ENCODE peak calls at places on chromosomes 3 and 15, in ten cellular contexts. B is progenitor cell of endocrine pancreas, C is HFF-Myc, F is AG09309, E is dorsolateral prefrontal cortex, X is uterus, D is NB4, P is AG04450, U is suprapubic skin, J is thoracic aorta. R is an unnamed sample.

GRCh38 chr3:111315911-111316310 is 226.1 kb upstream of the CD96 start:
- DNase-seq in B (no peak), C (no peak), F (no peak), E (no peak), X (no peak), D (no peak), P (peak), U (no peak), J (no peak), R (no peak)

GRCh38 chr15:39154776-39155175 is 426.1 kb upstream of the THBS1 start:
- DNase-seq in B (no peak), C (no peak), F (no peak), E (no peak), X (no peak), D (no peak), P (no peak), U (no peak), J (no peak), R (no peak)

GRCh38 chr15:69480932-69481331 is 28.3 kb downstream of the RPLP1 start:
- DNase-seq in B (no peak), C (no peak), F (no peak), E (no peak), X (no peak), D (peak), P (no peak), U (no peak), J (no peak), R (no peak)

GRCh38 chr3:64440498-64440897 is 215.2 kb upstream of the PRICKLE2 start:
- DNase-seq in B (no peak), C (peak), F (peak), E (no peak), X (no peak), D (no peak), P (no peak), U (no peak), J (no peak), R (no peak)

GRCh38 chr15:37054336-37054735 is 46.0 kb downstream of the MEIS2 start:
- DNase-seq in B (no peak), C (no peak), F (no peak), E (no peak), X (no peak), D (no peak), P (no peak), U (no peak), J (no peak), R (no peak)

GRCh38 chr15:78341057-78341763 is 1.1 kb downstream of the CRABP1 start:
- DNase-seq in B (peak), C (no peak), F (no peak), E (no peak), X (no peak), D (no peak), P (no peak), U (no peak), J (no peak), R (no peak)

GRCh38 chr3:50136714-50137405 is 18.3 kb upstream of the SEMA3F start:
- DNase-seq in B (no peak), C (no peak), F (no peak), E (no peak), X (no peak), D (no peak), P (no peak), U (no peak), J (no peak), R (no peak)

GRCh38 chr3:2354702-2355101 is 256.0 kb downstream of the CNTN4 start:
- DNase-seq in B (no peak), C (no peak), F (no peak), E (no peak), X (no peak), D (no peak), P (no peak), U (no peak), J (no peak), R (no peak)

GRCh38 chr15:29132786-29133185 is 136.8 kb downstream of the NSMCE3 start:
- DNase-seq in B (no peak), C (no peak), F (no peak), E (peak), X (no peak), D (no peak), P (no peak), U (peak), J (no peak), R (no peak)

GRCh38 chr3:14634763-14635400 is 16.7 kb upstream of the CCDC174 start:
- DNase-seq in B (no peak), C (no peak), F (no peak), E (no peak), X (no peak), D (no peak), P (no peak), U (no peak), J (no peak), R (no peak)

GRCh38 chr3:171376125-171376947 is 83.9 kb downstream of the TNIK start:
- DNase-seq in B (no peak), C (no peak), F (no peak), E (no peak), X (no peak), D (peak), P (no peak), U (no peak), J (no peak), R (no peak)

GRCh38 chr15:35078221-35078915 is 6.7 kb downstream of the NANOGP8 start:
- DNase-seq in B (no peak), C (peak), F (peak), E (no peak), X (peak), D (peak), P (peak), U (no peak), J (no peak), R (peak)

GRCh38 chr15:76866716-76867321 is 38.3 kb downstream of the SCAPER start:
- DNase-seq in B (no peak), C (peak), F (peak), E (no peak), X (no peak), D (peak), P (peak), U (no peak), J (no peak), R (peak)

GRCh38 chr15:66862111-66862815 is 160.2 kb downstream of the SMAD6 start:
- DNase-seq in B (no peak), C (no peak), F (no peak), E (no peak), X (no peak), D (peak), P (no peak), U (no peak), J (no peak), R (no peak)

DNA sequence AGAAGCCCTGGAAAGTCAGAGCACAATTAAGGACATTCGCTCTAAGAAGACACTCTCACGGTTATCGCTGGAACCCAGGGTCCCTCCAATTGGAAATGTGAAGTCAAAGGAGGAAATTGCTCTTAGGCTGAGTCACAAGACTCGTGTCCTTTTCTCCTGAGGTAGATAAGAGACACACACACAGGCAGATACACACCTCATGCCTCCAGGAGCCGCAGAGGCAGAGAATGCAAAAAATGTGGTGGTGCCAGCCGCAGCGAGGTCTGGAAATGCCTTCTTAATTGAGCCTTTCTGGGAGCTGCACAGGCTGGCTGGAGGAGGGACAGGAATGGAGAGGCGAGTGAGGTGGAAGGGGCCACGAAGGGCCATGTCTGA is 189.3 kb downstream of the OPA1 start:
- DNase-seq in B (peak), C (no peak), F (no peak), E (no peak), X (no peak), D (no peak), P (no peak), U (no peak), J (no peak), R (no peak)
- TF ChIP-seq CTCF in B (no peak), C (no peak), F (no peak), E (no peak), X (no peak), D (no peak), P (no peak), U (no peak), J (no peak), R (no peak)

DNA sequence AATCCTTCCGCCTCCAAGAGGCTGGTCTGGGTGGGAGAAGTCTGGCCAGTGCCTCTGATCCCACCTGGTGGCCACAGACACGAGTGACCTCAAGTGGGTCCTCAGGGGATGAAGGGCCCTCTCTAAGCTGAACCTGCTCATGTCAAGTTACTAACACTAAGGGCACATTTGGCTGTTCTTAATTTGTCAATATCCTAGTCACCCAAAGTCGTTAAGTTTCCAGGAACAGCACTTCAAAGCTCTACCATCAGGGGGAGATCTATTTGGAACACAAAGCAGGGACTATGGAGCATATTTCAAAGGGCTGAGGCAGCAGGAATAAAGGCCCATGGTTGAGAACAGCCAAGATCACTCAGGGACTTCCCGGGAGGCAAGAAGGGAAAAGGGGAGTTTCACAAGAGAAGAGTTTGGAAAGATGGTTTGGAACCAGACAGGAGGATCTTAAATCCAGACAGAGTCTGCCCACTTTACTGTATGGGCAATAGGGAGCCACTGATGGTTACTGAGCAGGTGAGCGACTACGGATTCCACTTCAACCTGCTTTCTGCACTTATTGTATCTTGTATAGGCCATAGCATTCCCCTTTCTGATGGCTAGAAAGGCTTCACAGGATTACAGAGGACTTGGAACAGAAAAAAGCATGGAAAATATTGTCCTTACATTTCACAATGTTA is 13.7 kb downstream of the OXTR start:
- DNase-seq in B (no peak), C (no peak), F (no peak), E (no peak), X (no peak), D (peak), P (no peak), U (no peak), J (no peak), R (no peak)
- TF ChIP-seq CTCF in B (peak), C (peak), F (peak), E (no peak), X (no peak), D (peak), P (peak), U (no peak), J (no peak), R (no peak)

GRCh38 chr15:63835211-63835568 is 1.4 kb upstream of the HERC1 start:
- DNase-seq in B (no peak), C (no peak), F (no peak), E (no peak), X (no peak), D (no peak), P (no peak), U (no peak), J (no peak), R (no peak)

GRCh38 chr15:63834500-63835210 is 907 bp upstream of the HERC1 start:
- DNase-seq in B (no peak), C (no peak), F (no peak), E (no peak), X (no peak), D (no peak), P (no peak), U (no peak), J (no peak), R (no peak)

GRCh38 chr15:63831041-63831440 is 2.7 kb downstream of the HERC1 start:
- DNase-seq in B (no peak), C (no peak), F (no peak), E (no peak), X (no peak), D (no peak), P (no peak), U (no peak), J (no peak), R (no peak)

GRCh38 chr15:63833246-63833696 is 477 bp downstream of the HERC1 start:
- DNase-seq in B (peak), C (no peak), F (no peak), E (no peak), X (peak), D (peak), P (no peak), U (peak), J (no peak), R (peak)

DNA sequence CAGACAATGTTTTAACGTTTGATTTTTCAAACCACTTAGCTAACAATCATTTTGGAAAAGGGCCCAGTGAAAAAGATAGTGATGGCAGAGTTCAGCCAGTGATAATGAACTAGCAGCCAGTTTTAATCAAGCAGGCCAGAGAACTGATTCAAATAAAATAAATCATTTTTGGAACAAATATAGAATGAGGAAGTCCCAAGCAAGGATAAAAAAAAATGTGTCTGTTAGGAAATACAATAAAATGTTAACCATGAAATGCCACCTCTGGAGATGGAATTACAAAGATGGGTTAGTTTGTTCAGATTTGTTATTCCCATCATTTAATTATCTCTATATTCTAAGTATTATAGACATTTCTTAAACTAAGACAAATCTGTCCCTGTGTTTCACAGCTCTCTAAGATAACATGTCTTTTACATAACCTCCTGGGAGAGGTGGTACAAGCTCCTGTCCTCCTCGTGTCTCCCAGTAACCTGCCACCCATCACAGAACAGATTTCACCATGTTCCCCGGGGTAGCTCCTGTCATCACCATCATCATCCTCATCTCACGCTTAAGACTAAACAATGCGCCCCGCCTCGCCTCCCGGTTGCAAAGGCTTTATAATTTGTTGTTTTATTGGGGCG is 1.0 kb downstream of the HERC1 start:
- DNase-seq in B (no peak), C (no peak), F (no peak), E (no peak), X (no peak), D (peak), P (no peak), U (no peak), J (no peak), R (no peak)
- TF ChIP-seq CTCF in B (no peak), C (no peak), F (no peak), E (no peak), X (no peak), D (no peak), P (no peak), U (no peak), J (no peak), R (no peak)

DNA sequence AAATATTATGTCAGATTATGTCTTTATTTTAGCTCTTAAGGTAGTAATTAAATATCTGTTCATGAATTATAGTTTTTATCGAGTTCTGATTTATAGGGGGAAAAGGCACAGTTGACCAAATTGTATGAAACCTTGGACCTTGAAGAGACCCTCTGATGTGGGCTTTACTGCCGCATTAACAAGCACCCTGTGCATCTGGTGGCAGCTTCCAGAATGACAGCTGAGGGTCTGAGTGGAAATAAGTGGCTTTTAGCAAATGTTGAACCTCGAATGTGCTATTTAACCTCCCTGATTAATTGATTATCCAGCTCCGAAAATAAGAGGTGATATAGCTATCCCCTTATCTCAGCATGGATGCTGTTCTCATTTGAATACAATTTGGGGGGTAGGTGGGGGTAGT is 87.0 kb downstream of the TMEM108 start:
- DNase-seq in B (no peak), C (no peak), F (no peak), E (no peak), X (no peak), D (no peak), P (no peak), U (no peak), J (no peak), R (no peak)
- TF ChIP-seq CTCF in B (no peak), C (no peak), F (no peak), E (no peak), X (no peak), D (no peak), P (no peak), U (no peak), J (no peak), R (no peak)

GRCh38 chr3:114299421-114299820 is 5.6 kb downstream of the TIGIT start:
- DNase-seq in B (no peak), C (peak), F (no peak), E (no peak), X (no peak), D (peak), P (no peak), U (no peak), J (no peak), R (no peak)
- TF ChIP-seq CTCF in B (peak), C (peak), F (peak), E (no peak), X (no peak), D (peak), P (peak), U (no peak), J (no peak), R (peak)

GRCh38 chr3:30185872-30186271 is 420.5 kb upstream of the TGFBR2 start:
- DNase-seq in B (no peak), C (no peak), F (no peak), E (no peak), X (no peak), D (no peak), P (no peak), U (no peak), J (no peak), R (no peak)
- TF ChIP-seq CTCF in B (no peak), C (no peak), F (no peak), E (no peak), X (no peak), D (no peak), P (no peak), U (no peak), J (no peak), R (no peak)

R was measured in GM13976.